ENCODE peak calls at places on chromosomes 7 and 10, in nine cellular contexts. D is heart right ventricle, V is IMR-90, Z is brain microvascular endothelial cell, M is H7, P is upper lobe of right lung, Q is fibroblast of lung, R is HCT116, X is cardiac muscle cell. T is an unnamed sample. For H3K36me3, the result is how much of the 10 kb centered on the place peaks cover.

GRCh38 chr7:2601907-2602735 is 29.7 kb upstream of the TTYH3 start:
- DNase-seq in D (no peak), V (no peak), Z (no peak), M (peak), P (no peak), Q (no peak), R (no peak), X (no peak), T (no peak)

GRCh38 chr10:25014579-25014978 is 1.4 kb downstream of the ENKUR start:
- DNase-seq in D (no peak), V (no peak), Z (no peak), M (no peak), P (no peak), Q (no peak), R (no peak), X (no peak), T (no peak)

GRCh38 chr10:119116326-119116951 is 12.5 kb downstream of the DENND10 start:
- DNase-seq in D (no peak), V (no peak), Z (no peak), M (no peak), P (no peak), Q (no peak), R (no peak), X (no peak), T (no peak)

GRCh38 chr7:138008588-138009349 is 6.9 kb upstream of the CREB3L2 start:
- DNase-seq in D (no peak), V (peak), Z (no peak), M (peak), P (no peak), Q (peak), R (peak), X (peak), T (no peak)

GRCh38 chr7:39463252-39463651 is 103.0 kb upstream of the YAE1 start:
- DNase-seq in D (no peak), V (no peak), Z (no peak), M (no peak), P (no peak), Q (no peak), R (no peak), X (no peak), T (no peak)

GRCh38 chr7:101116898-101117297 is 10.0 kb upstream of the SERPINE1 start:
- DNase-seq in D (no peak), V (no peak), Z (peak), M (no peak), P (no peak), Q (peak), R (no peak), X (no peak), T (no peak)

GRCh38 chr10:26235761-26236160 is 19.2 kb downstream of the GAD2 start:
- DNase-seq in D (no peak), V (no peak), Z (no peak), M (no peak), P (no peak), Q (no peak), R (no peak), X (no peak), T (no peak)

GRCh38 chr7:95324396-95324795 is at the start of gene PON1:
- DNase-seq in D (no peak), V (no peak), Z (no peak), M (peak), P (no peak), Q (no peak), R (no peak), X (no peak), T (no peak)

GRCh38 chr10:114284346-114285071 is 45.5 kb downstream of the VWA2 start:
- DNase-seq in D (no peak), V (no peak), Z (no peak), M (no peak), P (peak), Q (no peak), R (no peak), X (no peak), T (no peak)

GRCh38 chr7:87218941-87219544 is 489 bp downstream of the TMEM243 start:
- DNase-seq in D (peak), V (peak), Z (no peak), M (peak), P (peak), Q (peak), R (no peak), X (peak), T (peak)

GRCh38 chr7:30164567-30164966 is 29.8 kb downstream of the MTURN start:
- DNase-seq in D (no peak), V (peak), Z (peak), M (peak), P (no peak), Q (peak), R (peak), X (peak), T (no peak)

GRCh38 chr7:79137942-79138341 is 315.5 kb downstream of the MAGI2 start:
- DNase-seq in D (no peak), V (peak), Z (peak), M (no peak), P (no peak), Q (peak), R (no peak), X (no peak), T (no peak)

GRCh38 chr7:39451901-39452300 is 114.3 kb upstream of the YAE1 start:
- DNase-seq in D (no peak), V (no peak), Z (no peak), M (no peak), P (no peak), Q (no peak), R (no peak), X (peak), T (no peak)

GRCh38 chr10:71371750-71372166 is 25.0 kb upstream of the CDH23 start:
- DNase-seq in D (no peak), V (no peak), Z (no peak), M (no peak), P (no peak), Q (no peak), R (no peak), X (no peak), T (no peak)

GRCh38 chr7:27192546-27193334 is 7.2 kb downstream of the HOXA13 start:
- DNase-seq in D (no peak), V (no peak), Z (no peak), M (peak), P (peak), Q (no peak), R (no peak), X (no peak), T (no peak)

GRCh38 chr7:133060016-133060415 is 21.9 kb downstream of the CHCHD3 start:
- DNase-seq in D (no peak), V (no peak), Z (no peak), M (no peak), P (no peak), Q (no peak), R (no peak), X (no peak), T (no peak)

GRCh38 chr10:31887850-31888249 is 40.8 kb downstream of the ARHGAP12 start:
- DNase-seq in D (no peak), V (no peak), Z (no peak), M (no peak), P (no peak), Q (no peak), R (no peak), X (no peak), T (no peak)

GRCh38 chr7:1669954-1670893 is at the start of gene ELFN1:
- DNase-seq in D (peak), V (peak), Z (no peak), M (peak), P (peak), Q (peak), R (no peak), X (peak), T (peak)

GRCh38 chr10:4353964-4354363 is 472.0 kb upstream of the AKR1E2 start:
- DNase-seq in D (no peak), V (peak), Z (peak), M (no peak), P (no peak), Q (peak), R (peak), X (no peak), T (no peak)

GRCh38 chr10:72679838-72680241 is 12.1 kb upstream of the MCU start:
- DNase-seq in D (no peak), V (no peak), Z (no peak), M (no peak), P (no peak), Q (no peak), R (no peak), X (no peak), T (no peak)

GRCh38 chr10:102289840-102290239 is 44.5 kb downstream of the GBF1 start:
- DNase-seq in D (no peak), V (no peak), Z (no peak), M (no peak), P (no peak), Q (no peak), R (no peak), X (no peak), T (no peak)

GRCh38 chr10:125157473-125157865 is 2.9 kb downstream of the CTBP2 start:
- DNase-seq in D (no peak), V (no peak), Z (no peak), M (no peak), P (no peak), Q (peak), R (no peak), X (no peak), T (no peak)

GRCh38 chr7:157671358-157672255 is 334.8 kb downstream of the DNAJB6 start:
- DNase-seq in D (no peak), V (no peak), Z (no peak), M (no peak), P (no peak), Q (no peak), R (no peak), X (no peak), T (no peak)

DNA sequence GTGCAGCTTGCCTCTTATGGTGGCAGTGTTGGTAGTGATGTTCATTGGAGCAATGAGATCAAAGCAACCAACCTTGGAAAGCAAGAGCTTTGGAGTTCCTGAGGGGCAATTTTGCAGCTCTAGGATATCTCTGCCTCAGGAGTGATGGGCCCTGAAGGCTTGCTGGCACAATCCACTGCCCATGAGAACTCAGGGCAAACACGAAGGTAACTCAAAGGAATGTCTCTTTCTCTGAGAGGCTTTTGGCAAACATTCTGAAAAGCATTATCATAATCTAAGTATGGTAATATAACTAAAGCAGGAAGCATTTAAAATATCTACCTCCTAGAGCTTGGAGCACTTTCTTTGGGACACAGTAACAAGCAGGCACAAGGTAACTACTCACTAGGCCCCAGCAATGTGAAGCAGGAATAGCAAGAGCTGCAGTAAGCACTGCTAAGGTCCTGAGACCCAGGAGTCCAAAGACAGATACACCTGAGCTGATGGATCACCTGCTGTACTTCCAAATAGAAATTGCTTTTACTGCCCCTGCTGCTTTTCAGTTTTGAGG is 103.1 kb downstream of the NRF1 start:
- DNase-seq in D (no peak), V (no peak), Z (no peak), M (no peak), P (no peak), Q (no peak), R (no peak), X (no peak), T (no peak)
- H3K36me3 ChIP-seq in D (half or more), V (under half), Z (under half), M (under half), P (half or more), Q (under half), R (under half), X (under half), T (half or more)

DNA sequence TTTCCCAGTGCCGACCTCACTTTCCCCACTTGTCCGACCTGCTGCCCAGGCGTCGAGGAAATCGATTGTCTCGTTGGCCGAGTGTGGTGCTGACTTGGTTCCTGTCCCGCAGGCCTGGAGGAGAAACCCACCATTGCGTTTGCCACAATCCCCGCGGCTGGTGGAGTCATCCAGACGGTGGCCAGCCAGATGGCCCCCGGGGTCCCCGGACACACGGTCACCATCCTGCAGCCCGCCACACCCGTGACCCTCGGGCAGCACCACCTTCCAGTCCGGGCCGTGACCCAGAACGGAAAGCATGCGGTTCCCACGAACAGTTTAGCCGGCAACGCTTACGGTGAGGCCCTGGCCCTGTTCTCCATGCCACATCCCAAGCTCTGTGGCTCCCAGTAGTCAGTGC is 14.5 kb upstream of the AP5Z1 start:
- DNase-seq in D (no peak), V (no peak), Z (no peak), M (no peak), P (no peak), Q (no peak), R (no peak), X (no peak), T (no peak)
- H3K36me3 ChIP-seq in D (half or more), V (half or more), Z (half or more), M (under half), P (half or more), Q (under half), R (under half), X (half or more), T (half or more)

DNA sequence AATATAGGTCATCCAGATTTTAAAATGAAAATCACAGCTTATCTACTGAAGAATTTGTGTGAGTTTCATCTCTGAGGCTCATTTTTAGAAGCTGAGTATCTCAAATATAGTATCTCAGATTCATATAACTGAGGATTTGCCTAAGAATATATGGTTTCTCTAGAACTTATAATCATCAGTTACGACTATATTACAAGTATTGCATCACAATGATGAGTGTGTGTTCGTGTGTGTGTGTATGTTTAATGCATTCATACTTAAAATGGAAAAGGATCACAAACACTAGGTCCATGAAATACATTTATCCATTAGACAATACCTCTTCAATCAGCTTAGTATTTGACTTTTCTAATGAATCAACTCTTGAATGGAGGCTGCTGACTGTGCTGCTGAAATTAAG is 21.3 kb downstream of the RUFY2 start:
- DNase-seq in D (no peak), V (no peak), Z (no peak), M (no peak), P (no peak), Q (peak), R (no peak), X (no peak), T (no peak)
- H3K36me3 ChIP-seq in D (half or more), V (under half), Z (under half), M (under half), P (half or more), Q (under half), R (under half), X (under half), T (half or more)

DNA sequence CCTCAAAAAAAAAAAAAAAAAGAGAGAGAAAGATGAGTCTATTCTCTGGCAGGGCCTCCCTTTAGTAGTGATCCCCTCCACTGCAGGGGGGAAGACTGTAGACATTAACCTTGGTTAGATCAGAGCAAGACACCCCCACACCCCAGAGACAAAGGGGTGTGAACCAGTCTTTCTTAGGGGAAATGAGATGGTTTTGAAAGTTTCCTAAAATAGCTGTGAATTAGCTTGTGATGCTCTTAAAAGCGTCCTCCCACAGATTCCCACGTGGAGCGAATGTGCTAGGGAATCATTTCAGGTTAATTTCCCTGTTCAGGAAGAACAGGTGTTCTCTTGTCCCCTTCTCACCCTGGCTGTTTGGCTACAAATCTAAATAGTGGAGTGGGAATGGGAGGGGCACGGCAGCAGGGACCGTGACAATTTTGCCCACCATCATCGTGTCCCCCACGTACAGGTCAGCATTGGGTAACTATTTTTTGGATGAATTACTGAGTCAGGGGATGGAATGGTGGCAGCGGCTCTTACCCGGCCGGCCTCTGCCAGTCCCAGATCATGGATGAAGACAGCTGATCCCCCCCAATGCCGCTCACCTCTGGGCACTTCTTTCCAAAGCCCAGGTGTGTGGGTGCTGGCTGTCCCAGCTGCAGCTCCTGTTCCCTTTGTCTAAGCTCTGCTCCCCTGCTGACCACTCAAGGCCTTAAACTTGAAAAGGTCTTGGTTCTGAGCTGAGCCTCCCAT is 152.9 kb downstream of the CCDC3 start:
- DNase-seq in D (no peak), V (no peak), Z (no peak), M (no peak), P (no peak), Q (no peak), R (no peak), X (no peak), T (no peak)
- H3K36me3 ChIP-seq in D (under half), V (under half), Z (under half), M (under half), P (under half), Q (under half), R (under half), X (under half), T (under half)

GRCh38 chr10:100948916-100949315 is 20.4 kb upstream of the SEMA4G start:
- DNase-seq in D (no peak), V (no peak), Z (no peak), M (no peak), P (no peak), Q (no peak), R (no peak), X (no peak), T (no peak)
- H3K36me3 ChIP-seq in D (half or more), V (under half), Z (half or more), M (under half), P (half or more), Q (under half), R (under half), X (half or more), T (half or more)

GRCh38 chr10:47278152-47278473 is 21.9 kb upstream of the GDF10 start:
- DNase-seq in D (no peak), V (no peak), Z (no peak), M (no peak), P (no peak), Q (no peak), R (no peak), X (no peak), T (no peak)
- H3K36me3 ChIP-seq in D (under half), V (under half), Z (under half), M (under half), P (under half), Q (under half), R (under half), X (under half), T (under half)

DNA sequence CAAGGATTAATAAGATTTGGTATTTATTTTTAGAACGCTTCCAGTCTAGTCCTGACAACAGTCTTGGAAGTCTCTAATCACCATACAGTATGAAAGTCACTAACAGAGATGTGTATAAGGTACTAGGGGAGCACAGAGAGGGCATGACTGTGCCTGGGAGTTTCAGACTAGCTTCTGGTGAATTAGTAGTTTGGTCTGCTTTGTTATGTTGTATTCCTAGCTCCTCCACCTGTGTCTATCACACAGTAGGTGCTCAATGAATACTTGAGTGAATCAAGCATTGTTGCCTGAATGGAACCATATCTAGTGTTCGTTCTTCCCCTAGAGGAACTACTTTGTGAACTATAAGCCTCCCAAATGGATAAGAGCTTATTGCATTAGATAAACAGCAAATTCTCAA is 49.4 kb downstream of the AGK start:
- DNase-seq in D (no peak), V (no peak), Z (no peak), M (no peak), P (no peak), Q (no peak), R (no peak), X (no peak), T (no peak)
- H3K36me3 ChIP-seq in D (half or more), V (under half), Z (under half), M (under half), P (under half), Q (under half), R (under half), X (under half), T (under half)

GRCh38 chr7:50768470-50769159 is 14.1 kb downstream of the GRB10 start:
- DNase-seq in D (no peak), V (no peak), Z (no peak), M (no peak), P (no peak), Q (no peak), R (no peak), X (no peak), T (no peak)
- H3K36me3 ChIP-seq in D (under half), V (under half), Z (under half), M (under half), P (under half), Q (under half), R (under half), X (under half), T (under half)

GRCh38 chr7:35878356-35878755 is 77.5 kb downstream of the SEPTIN7 start:
- DNase-seq in D (no peak), V (peak), Z (peak), M (no peak), P (no peak), Q (peak), R (no peak), X (no peak), T (no peak)
- H3K36me3 ChIP-seq in D (half or more), V (under half), Z (under half), M (under half), P (under half), Q (under half), R (under half), X (under half), T (under half)